ENCODE peak calls at places on chromosome 18, in five cellular contexts. One of them, this sample, is unnamed.

GRCh38 chr18:69538849-69539248 is 138.2 kb downstream of the DOK6 start:
- DNase-seq in NAMALWA: no peak
- DNase-seq in stimulated activated naive CD8-positive, alpha-beta T cell treated with anti-CD3 and anti-CD28 coated beads, Interleukin-15, amount 100 ng/mL, for 72 hours: no peak
- DNase-seq in H9: no peak
- DNase-seq in amniotic stem cell: no peak
- DNase-seq in this sample: no peak

GRCh38 chr18:58991127-58991798 is 126.6 kb downstream of the ZNF532 start:
- DNase-seq in NAMALWA: no peak
- DNase-seq in stimulated activated naive CD8-positive, alpha-beta T cell treated with anti-CD3 and anti-CD28 coated beads, Interleukin-15, amount 100 ng/mL, for 72 hours: no peak
- DNase-seq in H9: no peak
- DNase-seq in amniotic stem cell: no peak
- DNase-seq in this sample: no peak

GRCh38 chr18:1252936-1253335 is 348.3 kb downstream of the ADCYAP1 start:
- DNase-seq in NAMALWA: no peak
- DNase-seq in stimulated activated naive CD8-positive, alpha-beta T cell treated with anti-CD3 and anti-CD28 coated beads, Interleukin-15, amount 100 ng/mL, for 72 hours: no peak
- DNase-seq in H9: no peak
- DNase-seq in amniotic stem cell: no peak
- DNase-seq in this sample: no peak

GRCh38 chr18:13455960-13456471 is 237.5 kb downstream of the LDLRAD4 start:
- DNase-seq in NAMALWA: no peak
- DNase-seq in stimulated activated naive CD8-positive, alpha-beta T cell treated with anti-CD3 and anti-CD28 coated beads, Interleukin-15, amount 100 ng/mL, for 72 hours: peak
- DNase-seq in H9: peak
- DNase-seq in amniotic stem cell: no peak
- DNase-seq in this sample: no peak

GRCh38 chr18:22434973-22435608 is 17.4 kb upstream of the CTAGE1 start:
- DNase-seq in NAMALWA: no peak
- DNase-seq in stimulated activated naive CD8-positive, alpha-beta T cell treated with anti-CD3 and anti-CD28 coated beads, Interleukin-15, amount 100 ng/mL, for 72 hours: no peak
- DNase-seq in H9: no peak
- DNase-seq in amniotic stem cell: peak
- DNase-seq in this sample: no peak

GRCh38 chr18:12420831-12421421 is 13.2 kb downstream of the PRELID3A start:
- DNase-seq in NAMALWA: peak
- DNase-seq in stimulated activated naive CD8-positive, alpha-beta T cell treated with anti-CD3 and anti-CD28 coated beads, Interleukin-15, amount 100 ng/mL, for 72 hours: no peak
- DNase-seq in H9: peak
- DNase-seq in amniotic stem cell: no peak
- DNase-seq in this sample: no peak

GRCh38 chr18:21453512-21453862 is 147.0 kb downstream of the ESCO1 start:
- DNase-seq in NAMALWA: no peak
- DNase-seq in stimulated activated naive CD8-positive, alpha-beta T cell treated with anti-CD3 and anti-CD28 coated beads, Interleukin-15, amount 100 ng/mL, for 72 hours: no peak
- DNase-seq in H9: no peak
- DNase-seq in amniotic stem cell: no peak
- DNase-seq in this sample: no peak

GRCh38 chr18:53625997-53626599 is 598.4 kb downstream of the MBD2 start:
- DNase-seq in NAMALWA: no peak
- DNase-seq in stimulated activated naive CD8-positive, alpha-beta T cell treated with anti-CD3 and anti-CD28 coated beads, Interleukin-15, amount 100 ng/mL, for 72 hours: no peak
- DNase-seq in H9: peak
- DNase-seq in amniotic stem cell: no peak
- DNase-seq in this sample: no peak

GRCh38 chr18:43680096-43680495 is 402.8 kb upstream of the SYT4 start:
- DNase-seq in NAMALWA: no peak
- DNase-seq in stimulated activated naive CD8-positive, alpha-beta T cell treated with anti-CD3 and anti-CD28 coated beads, Interleukin-15, amount 100 ng/mL, for 72 hours: no peak
- DNase-seq in H9: no peak
- DNase-seq in amniotic stem cell: no peak
- DNase-seq in this sample: no peak

GRCh38 chr18:28015671-28016070 is 161.3 kb downstream of the CDH2 start:
- DNase-seq in NAMALWA: no peak
- DNase-seq in stimulated activated naive CD8-positive, alpha-beta T cell treated with anti-CD3 and anti-CD28 coated beads, Interleukin-15, amount 100 ng/mL, for 72 hours: no peak
- DNase-seq in H9: peak
- DNase-seq in amniotic stem cell: no peak
- DNase-seq in this sample: no peak

GRCh38 chr18:79926306-79926705 is 25.1 kb downstream of the SLC66A2 start:
- DNase-seq in NAMALWA: no peak
- DNase-seq in stimulated activated naive CD8-positive, alpha-beta T cell treated with anti-CD3 and anti-CD28 coated beads, Interleukin-15, amount 100 ng/mL, for 72 hours: no peak
- DNase-seq in H9: no peak
- DNase-seq in amniotic stem cell: no peak
- DNase-seq in this sample: no peak

GRCh38 chr18:57772387-57772799 is 30.7 kb downstream of the ATP8B1 start:
- DNase-seq in NAMALWA: no peak
- DNase-seq in stimulated activated naive CD8-positive, alpha-beta T cell treated with anti-CD3 and anti-CD28 coated beads, Interleukin-15, amount 100 ng/mL, for 72 hours: no peak
- DNase-seq in H9: no peak
- DNase-seq in amniotic stem cell: no peak
- DNase-seq in this sample: no peak

GRCh38 chr18:48121752-48122151 is 191.3 kb upstream of the SMAD2 start:
- DNase-seq in NAMALWA: no peak
- DNase-seq in stimulated activated naive CD8-positive, alpha-beta T cell treated with anti-CD3 and anti-CD28 coated beads, Interleukin-15, amount 100 ng/mL, for 72 hours: no peak
- DNase-seq in H9: no peak
- DNase-seq in amniotic stem cell: no peak
- DNase-seq in this sample: no peak

GRCh38 chr18:47628898-47629297 is 301.6 kb downstream of the SMAD2 start:
- DNase-seq in NAMALWA: no peak
- DNase-seq in stimulated activated naive CD8-positive, alpha-beta T cell treated with anti-CD3 and anti-CD28 coated beads, Interleukin-15, amount 100 ng/mL, for 72 hours: no peak
- DNase-seq in H9: no peak
- DNase-seq in amniotic stem cell: no peak
- DNase-seq in this sample: no peak

This sample was measured in retinal pigment epithelial cell.